ENCODE peak calls at places on chromosomes 5 and 9, in nine cellular contexts. M, G, J, V, A, B, H, Y and E are unnamed samples. For H3K4me1, the result is how much of the 10 kb centered on the place peaks cover.

GRCh38 chr5:54663876-54664275 is 146.3 kb downstream of the SNX18 start:
- DNase-seq in A (peak), J (peak), G (no peak), B (no peak), Y (no peak), V (no peak), M (no peak), H (peak), E (peak)

GRCh38 chr5:6731465-6732237 is 18.4 kb downstream of the TENT4A start:
- DNase-seq in H (no peak), G (no peak), M (no peak), V (no peak), J (no peak), A (no peak), Y (no peak), B (no peak), E (no peak)

GRCh38 chr5:1883925-1884637 is 1.4 kb upstream of the IRX4 start:
- DNase-seq in H (no peak), M (no peak), Y (no peak), V (no peak), J (no peak), B (no peak), G (no peak), A (no peak), E (no peak)

GRCh38 chr9:110777201-110777842 is 108.7 kb downstream of the MUSK start:
- DNase-seq in G (no peak), H (peak), A (no peak), M (no peak), J (no peak), B (no peak), Y (no peak), V (no peak), E (no peak)

GRCh38 chr9:96449522-96449843 is 486 bp upstream of the HABP4 start:
- DNase-seq in V (no peak), Y (no peak), B (no peak), G (no peak), M (no peak), H (no peak), J (no peak), A (no peak), E (no peak)

GRCh38 chr9:136964171-136964689 is 12.2 kb downstream of the LCN12 start:
- DNase-seq in M (peak), G (peak), A (no peak), V (no peak), B (no peak), J (no peak), H (no peak), Y (no peak), E (no peak)

GRCh38 chr5:135999396-136000139 is 29.2 kb upstream of the TGFBI start:
- DNase-seq in G (no peak), H (peak), A (no peak), M (no peak), J (no peak), B (peak), V (no peak), Y (no peak), E (no peak)

GRCh38 chr9:23522952-23523351 is 303.1 kb downstream of the ELAVL2 start:
- DNase-seq in H (no peak), B (no peak), A (no peak), J (no peak), V (no peak), M (no peak), G (no peak), Y (no peak), E (no peak)

GRCh38 chr5:91272858-91273257 is 110.3 kb downstream of the ARRDC3 start:
- DNase-seq in J (no peak), B (peak), H (no peak), G (no peak), V (no peak), M (no peak), Y (no peak), A (no peak), E (no peak)

GRCh38 chr5:128537306-128537998 is 593 bp downstream of the FBN2 start:
- DNase-seq in G (no peak), M (no peak), Y (no peak), A (peak), J (no peak), B (peak), H (no peak), V (no peak), E (no peak)

GRCh38 chr5:149367249-149367971 is 9.6 kb downstream of the PCYOX1L start:
- DNase-seq in V (peak), M (peak), G (peak), Y (peak), A (no peak), B (peak), J (peak), H (peak), E (no peak)

GRCh38 chr9:113624721-113625120 is 161.2 kb downstream of the RGS3 start:
- DNase-seq in Y (no peak), V (no peak), M (no peak), A (peak), H (no peak), J (no peak), B (no peak), G (no peak), E (no peak)

GRCh38 chr5:154562244-154562861 is 84.3 kb upstream of the HAND1 start:
- DNase-seq in M (no peak), A (no peak), H (peak), Y (no peak), J (no peak), V (no peak), G (no peak), B (no peak), E (peak)

GRCh38 chr9:7844283-7844682 is 44.7 kb upstream of the DMAC1 start:
- DNase-seq in B (peak), A (no peak), Y (peak), J (no peak), G (no peak), H (peak), V (no peak), M (no peak), E (no peak)

GRCh38 chr5:72377920-72378635 is 57.9 kb downstream of the PTCD2 start:
- DNase-seq in M (no peak), H (no peak), B (no peak), Y (no peak), V (no peak), A (peak), J (peak), G (no peak), E (peak)

GRCh38 chr5:144194148-144194547 is 23.5 kb downstream of the KCTD16 start:
- DNase-seq in H (no peak), M (no peak), A (no peak), G (no peak), B (no peak), Y (no peak), V (no peak), J (no peak), E (no peak)

GRCh38 chr5:53416144-53416730 is 64.2 kb upstream of the FST start:
- DNase-seq in B (peak), J (no peak), V (no peak), H (no peak), G (no peak), A (no peak), M (no peak), Y (no peak), E (no peak)

GRCh38 chr5:72251386-72251785 is 68.7 kb downstream of the MRPS27 start:
- DNase-seq in A (no peak), J (no peak), Y (no peak), M (no peak), H (no peak), V (no peak), G (no peak), B (no peak), E (no peak)

GRCh38 chr9:99326112-99326916 is 104.2 kb downstream of the SEC61B start:
- DNase-seq in A (no peak), Y (no peak), B (peak), H (no peak), J (no peak), V (no peak), G (no peak), M (no peak), E (no peak)

GRCh38 chr9:15149450-15149849 is 157.6 kb downstream of the TTC39B start:
- DNase-seq in B (no peak), V (no peak), A (no peak), Y (no peak), G (no peak), M (no peak), H (no peak), J (no peak), E (no peak)

GRCh38 chr5:144774247-144774646 is 603.6 kb downstream of the KCTD16 start:
- DNase-seq in H (no peak), V (no peak), G (no peak), B (no peak), Y (no peak), J (no peak), A (no peak), M (no peak), E (no peak)

GRCh38 chr9:13113201-13113600 is 166.3 kb downstream of the MPDZ start:
- DNase-seq in B (no peak), H (no peak), M (no peak), V (no peak), A (no peak), Y (no peak), J (no peak), G (no peak), E (no peak)

GRCh38 chr5:84568171-84568570 is 183.5 kb upstream of the EDIL3 start:
- DNase-seq in M (no peak), H (no peak), A (no peak), G (no peak), J (no peak), B (no peak), Y (no peak), V (no peak), E (no peak)

GRCh38 chr5:138230981-138231589 is 18.0 kb upstream of the CDC23 start:
- DNase-seq in Y (peak), H (peak), G (no peak), V (no peak), J (no peak), B (peak), A (no peak), M (peak), E (no peak)

GRCh38 chr5:138438003-138438723 is 694 bp upstream of the REEP2 start:
- DNase-seq in A (no peak), J (no peak), H (no peak), M (no peak), Y (no peak), G (no peak), B (no peak), V (no peak), E (no peak)

GRCh38 chr5:156798201-156798600 is 51.9 kb upstream of the PPP1R2B start:
- DNase-seq in Y (no peak), H (no peak), A (no peak), G (no peak), B (no peak), J (no peak), V (no peak), M (no peak), E (no peak)

GRCh38 chr5:105581988-105582690 is 2019.5 kb upstream of the NUDT12 start:
- DNase-seq in A (no peak), Y (no peak), V (no peak), J (no peak), H (no peak), M (no peak), B (no peak), G (no peak), E (no peak)

GRCh38 chr5:147455321-147455720 is 54.5 kb downstream of the DPYSL3 start:
- DNase-seq in G (no peak), B (no peak), Y (no peak), M (no peak), H (peak), V (no peak), J (no peak), A (peak), E (peak)

GRCh38 chr9:26947736-26948135 is 694 bp upstream of the PLAA start:
- DNase-seq in H (no peak), V (no peak), B (no peak), Y (no peak), A (no peak), G (no peak), M (no peak), J (no peak), E (no peak)

GRCh38 chr9:132384376-132384775 is 22.3 kb downstream of the TTF1 start:
- DNase-seq in M (no peak), Y (no peak), B (no peak), A (no peak), V (no peak), H (no peak), J (no peak), G (no peak), E (no peak)

GRCh38 chr9:93965830-93966577 is 10.8 kb upstream of the BARX1 start:
- DNase-seq in J (no peak), V (no peak), G (no peak), Y (no peak), H (no peak), A (no peak), B (no peak), M (peak), E (no peak)
- TF ChIP-seq CTCF in J (no peak), V (no peak), G (peak), Y (no peak), H (no peak), A (no peak), B (no peak), M (peak), E (no peak)

GRCh38 chr9:16266648-16267276 is 603.7 kb downstream of the BNC2 start:
- DNase-seq in Y (no peak), J (no peak), H (no peak), B (peak), A (no peak), M (no peak), V (no peak), G (peak), E (no peak)

GRCh38 chr9:16265671-16266070 is 604.8 kb downstream of the BNC2 start:
- DNase-seq in Y (no peak), H (no peak), M (no peak), V (no peak), B (no peak), J (no peak), G (no peak), A (no peak), E (no peak)

GRCh38 chr9:16258708-16259107 is 611.8 kb downstream of the BNC2 start:
- DNase-seq in J (no peak), B (no peak), Y (no peak), M (no peak), G (no peak), V (no peak), A (no peak), H (no peak), E (no peak)

GRCh38 chr9:16258191-16258590 is 612.3 kb downstream of the BNC2 start:
- DNase-seq in H (no peak), J (no peak), V (no peak), A (no peak), G (no peak), B (no peak), Y (no peak), M (no peak), E (no peak)

DNA sequence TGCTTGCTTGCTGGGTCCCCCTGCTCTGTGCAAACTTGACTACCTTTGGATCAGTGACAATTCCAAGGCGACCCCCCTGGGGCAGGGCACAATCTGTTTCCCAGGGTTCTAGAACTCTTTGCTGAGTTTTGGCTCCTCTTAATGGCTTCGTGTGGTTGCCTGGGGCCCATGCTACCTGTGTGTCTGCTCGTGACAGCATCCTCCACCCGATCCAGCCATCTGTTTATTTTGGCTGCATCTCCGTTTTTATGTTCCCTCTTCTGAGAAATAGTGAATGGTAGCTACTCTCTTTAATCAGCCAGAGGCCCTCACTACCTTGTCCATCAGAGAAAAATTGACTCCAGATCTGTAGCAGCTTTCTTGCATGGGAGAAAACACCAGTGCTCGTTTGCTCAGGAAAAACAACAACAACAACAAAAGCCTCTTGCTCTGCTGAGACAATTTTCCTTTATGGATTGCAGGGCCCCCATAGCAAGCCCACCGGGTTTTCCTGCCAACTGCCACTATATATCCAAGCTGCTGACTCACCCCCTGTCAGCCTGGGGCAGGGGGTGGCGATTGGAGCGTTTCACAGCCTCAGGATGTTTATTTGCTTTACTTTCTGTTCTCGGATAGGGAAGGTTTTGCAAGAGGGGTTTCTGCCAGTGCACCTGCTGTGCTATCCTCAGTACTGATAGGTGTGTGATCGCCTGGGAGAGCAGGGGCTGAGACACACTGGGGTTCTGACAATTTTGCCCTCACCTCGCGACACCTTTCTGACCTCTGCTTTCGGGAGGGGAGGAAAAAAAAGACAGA is 607.8 kb downstream of the BNC2 start:
- DNase-seq in J (no peak), H (no peak), V (no peak), Y (no peak), B (no peak), M (no peak), G (no peak), A (no peak), E (no peak)
- H3K4me3 ChIP-seq in J (no peak), H (no peak), V (no peak), Y (no peak), B (no peak), M (no peak), G (no peak), A (no peak), E (no peak)

DNA sequence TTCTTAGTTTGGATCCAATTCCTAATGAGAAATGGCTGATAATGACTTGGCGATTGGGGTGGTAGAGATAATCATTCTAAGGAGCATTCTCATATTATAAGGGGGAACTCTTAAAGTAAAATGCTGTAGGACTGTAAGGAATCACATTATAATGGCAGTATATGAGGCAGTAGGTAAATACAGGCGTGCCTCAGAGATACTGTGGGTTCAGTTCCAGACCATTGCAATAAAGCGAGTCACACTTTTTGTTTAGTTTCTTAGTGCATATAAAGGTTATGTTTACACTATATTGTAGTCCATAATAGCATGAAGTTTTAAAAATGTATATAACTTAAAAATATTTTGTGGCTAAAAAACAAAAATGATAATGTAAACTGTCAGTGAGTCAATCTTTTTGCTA is 15.9 kb downstream of the NMUR2 start:
- DNase-seq in A (no peak), Y (no peak), J (no peak), V (no peak), G (no peak), M (no peak), H (no peak), B (no peak), E (no peak)
- H3K4me1 ChIP-seq in A (under half), Y (under half), J (under half), V (under half), G (under half), M (under half), H (under half), B (under half), E (under half)

GRCh38 chr9:135702002-135702721 is at the start of gene KCNT1:
- DNase-seq in G (peak), Y (peak), V (no peak), J (no peak), A (no peak), H (peak), B (peak), M (peak), E (no peak)
- TF ChIP-seq CTCF in G (peak), Y (peak), V (peak), J (peak), A (peak), H (peak), B (peak), M (no peak), E (peak)

GRCh38 chr9:21326526-21327139 is 8.6 kb downstream of the KLHL9 start:
- DNase-seq in Y (peak), M (no peak), A (no peak), V (no peak), J (no peak), G (no peak), B (peak), H (no peak), E (no peak)

GRCh38 chr9:21336467-21336866 is 1.3 kb upstream of the KLHL9 start:
- DNase-seq in J (no peak), B (peak), V (no peak), A (no peak), Y (no peak), G (no peak), H (no peak), M (no peak), E (no peak)

GRCh38 chr9:21334603-21334968 is 618 bp downstream of the KLHL9 start:
- DNase-seq in B (peak), J (no peak), V (no peak), M (no peak), Y (no peak), H (no peak), A (no peak), G (no peak), E (no peak)

GRCh38 chr9:21334969-21335632 is at the start of gene KLHL9:
- DNase-seq in V (peak), Y (peak), B (peak), H (peak), M (peak), G (no peak), A (peak), J (peak), E (peak)

GRCh38 chr9:21331676-21332402 is 3.4 kb downstream of the KLHL9 start:
- DNase-seq in G (no peak), J (no peak), B (no peak), V (no peak), H (no peak), Y (no peak), M (no peak), A (no peak), E (no peak)
- H3K4me3 ChIP-seq in G (no peak), J (no peak), B (no peak), V (no peak), H (no peak), Y (no peak), M (no peak), A (no peak), E (no peak)